ENCODE peak calls at places on chromosomes 7 and 10, in eight cellular contexts. J is progenitor cell of endocrine pancreas, I is endothelial cell, N is AG09319, Y is neural progenitor cell, U is stomach, X is A549, O is fibroblast of mammary gland. B is an unnamed sample.
A peak's percentile ranks its signal among the peaks of the same experiment; 100 is the strongest.

GRCh38 chr7:4215176-4215720 is 466.8 kb upstream of the FOXK1 start:
- DNase-seq in X (no peak), I (no peak), Y (no peak), J (no peak), U (no peak), N (no peak), O (no peak), B (no peak)

GRCh38 chr10:12181065-12181775 is 14.5 kb downstream of the NUDT5 start:
- DNase-seq in O (no peak), J (no peak), U (peak; percentile 35), I (no peak), Y (no peak), N (no peak), X (no peak), B (peak; percentile 39)

GRCh38 chr7:92244803-92245486 is 769 bp downstream of the KRIT1 start:
- DNase-seq in Y (no peak), I (no peak), O (peak; percentile 27), U (no peak), X (no peak), N (no peak), J (no peak), B (no peak)

GRCh38 chr7:64839910-64840309 is 45.7 kb downstream of the ZNF138 start:
- DNase-seq in J (no peak), X (no peak), O (no peak), U (no peak), Y (no peak), N (no peak), I (no peak), B (no peak)

GRCh38 chr7:92754756-92755581 is 81.4 kb downstream of the CDK6 start:
- DNase-seq in U (no peak), N (no peak), I (no peak), O (no peak), X (no peak), Y (no peak), J (no peak), B (no peak)

GRCh38 chr7:92729172-92729571 is 107.2 kb downstream of the CDK6 start:
- DNase-seq in I (no peak), Y (no peak), N (no peak), O (no peak), U (no peak), J (no peak), X (no peak), B (no peak)

GRCh38 chr10:88127766-88128165 is 264.3 kb downstream of the PTEN start:
- DNase-seq in I (no peak), X (no peak), O (no peak), J (no peak), N (no peak), Y (no peak), U (no peak), B (no peak)

GRCh38 chr7:16063241-16063640 is 358.1 kb downstream of the CRPPA start:
- DNase-seq in J (no peak), N (no peak), O (peak; percentile 22), X (no peak), I (no peak), U (no peak), Y (no peak), B (no peak)

GRCh38 chr10:75083972-75084833 is 27.3 kb upstream of the SAMD8 start:
- DNase-seq in N (no peak), U (no peak), I (no peak), J (no peak), O (peak; percentile 67), Y (no peak), X (no peak), B (no peak)

GRCh38 chr7:69864822-69865221 is 266.5 kb downstream of the AUTS2 start:
- DNase-seq in U (no peak), I (no peak), X (no peak), Y (no peak), O (no peak), N (no peak), J (no peak), B (no peak)

GRCh38 chr10:49633327-49634045 is 19.6 kb downstream of the CHAT start:
- DNase-seq in J (no peak), O (no peak), Y (no peak), X (no peak), I (no peak), N (no peak), U (no peak), B (no peak)

GRCh38 chr7:42227931-42228591 is 8.9 kb downstream of the GLI3 start:
- DNase-seq in U (no peak), I (peak; percentile 33), J (peak; percentile 14), O (peak; percentile 49), Y (peak; percentile 74), X (no peak), N (no peak), B (peak; percentile 38)

GRCh38 chr10:58897708-58898107 is 278.7 kb upstream of the PHYHIPL start:
- DNase-seq in J (no peak), O (peak; percentile 18), I (no peak), X (no peak), Y (no peak), U (no peak), N (no peak), B (no peak)

DNA sequence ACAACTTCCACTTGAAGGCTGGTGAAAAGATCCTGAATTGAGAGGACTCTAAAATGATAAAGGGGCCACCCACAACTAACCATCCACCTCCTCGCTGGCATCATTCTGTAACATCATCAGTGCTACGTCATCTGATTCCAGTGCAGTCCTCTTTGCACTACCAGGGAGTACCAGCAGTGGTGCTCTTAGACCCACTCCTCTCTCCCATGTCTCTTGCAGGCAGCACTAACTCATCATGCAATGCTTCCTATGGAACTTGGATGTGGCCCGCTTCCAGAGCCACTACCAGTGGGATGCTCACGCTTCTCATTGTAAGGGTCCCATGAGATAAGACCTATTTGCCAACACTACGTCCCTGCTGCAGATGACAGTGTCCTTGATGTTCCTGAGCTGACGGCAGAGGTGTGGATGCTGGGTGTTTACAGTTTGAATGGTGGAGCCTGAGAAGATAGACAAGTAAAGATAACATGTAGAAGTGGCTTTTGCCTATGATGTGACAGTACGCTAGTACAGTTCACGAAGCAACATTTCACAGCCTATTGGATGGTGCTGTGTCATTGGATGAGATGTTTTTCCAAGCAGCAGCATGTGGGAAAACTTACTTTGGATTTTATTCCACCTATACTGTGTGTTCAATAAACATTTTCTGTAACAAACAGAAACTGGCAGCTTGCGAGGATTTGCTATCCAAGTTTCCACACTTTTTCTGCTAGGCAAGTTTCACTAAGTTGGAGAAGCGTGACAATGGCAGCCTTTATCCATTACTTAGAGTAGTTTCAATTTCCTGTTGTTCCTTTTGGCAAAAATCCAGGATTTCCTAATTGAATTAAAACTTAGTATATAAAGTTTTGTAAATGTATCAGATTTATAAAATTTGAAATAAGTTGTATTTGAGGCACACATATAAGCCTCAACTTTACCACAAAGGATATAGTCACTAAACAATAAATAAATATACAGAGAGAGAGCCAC is 35.9 kb upstream of the COBL start:
- DNase-seq in Y (no peak), O (no peak), N (no peak), U (no peak), X (no peak), J (no peak), I (no peak), B (no peak)
- TF ChIP-seq CTCF in Y (peak; percentile 22), O (no peak), N (no peak), U (no peak), X (no peak), J (no peak), I (peak; percentile 15), B (no peak)

DNA sequence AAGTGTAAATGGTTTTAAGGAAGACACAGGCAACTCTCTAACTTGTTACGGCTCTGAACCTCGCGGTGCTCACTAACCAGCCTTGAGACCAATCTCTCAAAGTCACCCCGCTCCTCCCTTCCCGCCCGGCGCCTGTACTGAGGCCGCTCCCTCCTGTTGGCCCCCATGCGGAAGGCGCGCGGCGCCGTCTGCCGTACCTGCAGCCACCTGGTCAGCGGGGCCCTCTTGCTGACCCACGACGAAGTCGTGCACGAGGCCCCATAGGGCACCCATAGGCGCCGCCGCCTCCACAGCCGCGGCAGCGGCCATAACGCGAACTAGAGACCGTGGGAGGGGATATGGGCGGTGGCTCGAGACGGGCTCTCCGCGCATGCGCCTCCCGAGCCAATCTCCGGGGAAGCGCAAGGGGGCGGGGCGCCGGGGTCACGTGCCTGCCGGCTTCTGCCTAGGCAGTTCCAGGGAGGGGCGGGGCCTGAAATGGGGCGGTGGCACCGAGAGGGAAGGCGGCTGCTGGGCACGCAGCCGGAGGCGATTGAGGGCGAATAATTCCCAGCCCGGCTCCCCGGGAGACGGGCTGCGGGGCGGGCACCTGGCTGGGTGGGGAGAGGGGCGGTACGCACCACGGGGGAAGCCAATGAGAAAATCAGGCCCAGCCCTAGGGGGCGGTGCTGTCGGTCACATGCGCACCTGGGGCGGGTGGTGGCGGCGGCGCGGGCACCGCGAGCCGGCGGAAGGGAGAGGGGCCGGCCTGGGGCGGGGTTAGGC is at the start of gene MMS19:
- DNase-seq in O (peak; percentile 97), X (peak; percentile 98), N (peak; percentile 98), U (peak; percentile 100), Y (peak; percentile 100), J (peak; percentile 100), I (peak; percentile 100), B (peak; percentile 100)
- TF ChIP-seq CTCF in O (no peak), X (no peak), N (no peak), U (no peak), Y (no peak), J (no peak), I (peak; percentile 36), B (no peak)

DNA sequence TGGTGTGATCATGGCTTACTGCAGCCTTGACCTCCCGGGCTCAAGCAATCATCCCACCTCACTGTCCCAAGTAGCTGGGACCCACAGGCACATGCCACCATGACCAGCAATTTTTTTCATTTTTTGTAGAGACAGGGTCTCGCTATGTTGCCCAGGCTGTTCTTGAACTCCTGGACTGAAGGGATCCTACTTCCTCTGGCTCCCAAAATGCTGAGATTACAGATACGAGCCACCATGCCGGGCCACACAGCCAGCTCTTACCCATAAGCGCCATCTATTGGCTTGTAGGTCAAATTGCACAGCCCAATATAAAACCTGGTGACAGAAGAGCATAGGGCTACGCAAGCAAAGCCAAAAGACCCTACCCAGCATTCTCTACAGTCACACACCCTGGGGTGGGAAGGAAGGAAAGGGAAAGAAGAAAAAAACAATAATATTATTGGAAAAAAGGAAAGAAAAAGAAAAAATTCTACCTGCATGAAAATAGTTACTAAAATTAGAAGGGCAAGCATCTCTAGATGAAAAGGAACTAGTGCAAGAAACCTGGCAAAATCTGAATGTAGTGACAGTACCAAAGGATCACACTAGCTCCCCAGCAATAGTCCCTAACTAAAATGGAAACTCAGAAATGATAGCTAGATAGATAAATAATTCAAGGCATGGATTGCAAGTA is 29.4 kb upstream of the AMPH start:
- DNase-seq in O (peak; percentile 69), Y (peak; percentile 73), I (peak; percentile 20), N (no peak), X (peak; percentile 15), J (no peak), U (no peak), B (no peak)
- TF ChIP-seq CTCF in O (peak; percentile 86), Y (peak; percentile 85), I (peak; percentile 66), N (peak; percentile 87), X (peak; percentile 36), J (peak; percentile 59), U (no peak), B (peak; percentile 87)

DNA sequence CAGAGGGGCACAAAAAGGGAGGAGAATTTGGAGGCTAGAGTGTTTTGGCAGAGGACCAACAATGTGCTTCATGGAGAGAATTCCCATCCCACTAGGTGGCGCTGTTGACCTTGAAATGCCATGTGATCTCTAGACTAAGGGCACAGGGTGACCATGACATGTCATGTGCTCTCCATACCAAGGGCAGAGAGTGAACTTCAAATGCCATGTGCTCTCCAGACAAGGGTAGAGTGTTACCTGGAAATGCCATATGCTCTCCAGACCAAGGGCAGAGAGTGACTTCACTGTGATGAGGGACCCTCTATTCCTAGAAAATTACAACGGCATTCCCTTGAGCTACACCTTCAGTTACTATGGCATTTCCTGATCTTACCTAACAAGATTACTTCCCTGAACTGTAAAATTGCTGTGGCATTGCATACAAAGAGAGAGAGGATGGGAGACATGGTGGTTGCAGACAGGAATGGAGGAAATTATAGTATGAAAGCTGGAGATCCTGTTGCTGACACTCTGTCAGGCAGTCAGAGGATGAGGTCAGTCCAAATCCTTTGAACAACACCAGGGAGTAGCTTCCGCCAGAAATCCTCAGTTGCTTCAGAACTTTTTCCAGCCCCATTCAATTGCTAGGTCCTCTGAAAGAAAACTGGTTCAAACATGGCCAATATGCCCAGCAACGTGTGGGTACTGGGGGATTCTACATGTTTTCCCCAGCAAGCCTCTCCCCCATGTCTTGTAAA is 60.9 kb upstream of the ACSM6 start:
- DNase-seq in U (peak; percentile 90), X (peak; percentile 47), I (peak; percentile 84), N (peak; percentile 46), J (peak; percentile 56), O (peak; percentile 82), Y (peak; percentile 84), B (peak; percentile 40)
- TF ChIP-seq CTCF in U (no peak), X (peak; percentile 61), I (peak; percentile 94), N (peak; percentile 78), J (peak; percentile 77), O (peak; percentile 88), Y (peak; percentile 83), B (peak; percentile 54)

B was measured in natural killer cell.